ENCODE peak calls at places on chromosomes 1 and 21, in seven cellular contexts. F, S, L, I, U, J and Y are unnamed samples.

GRCh38 chr1:227883641-227884301 is 64.0 kb downstream of the WNT9A start:
- DNase-seq in F (no peak), S (no peak), L (no peak), I (no peak), U (no peak), J (no peak), Y (no peak)

GRCh38 chr21:45433301-45433700 is 28.3 kb downstream of the COL18A1 start:
- DNase-seq in F (no peak), S (no peak), L (no peak), I (no peak), U (no peak), J (no peak), Y (no peak)

GRCh38 chr1:38547346-38547745 is 312.2 kb downstream of the RRAGC start:
- DNase-seq in F (no peak), S (no peak), L (no peak), I (no peak), U (no peak), J (no peak), Y (no peak)

GRCh38 chr1:47661065-47661464 is 223.2 kb downstream of the FOXD2 start:
- DNase-seq in F (no peak), S (no peak), L (no peak), I (no peak), U (no peak), J (no peak), Y (no peak)

GRCh38 chr1:18554597-18554996 is 73.9 kb downstream of the KLHDC7A start:
- DNase-seq in F (no peak), S (no peak), L (no peak), I (no peak), U (no peak), J (no peak), Y (no peak)

GRCh38 chr1:54570161-54570560 is 22.1 kb downstream of the ACOT11 start:
- DNase-seq in F (no peak), S (no peak), L (no peak), I (no peak), U (no peak), J (no peak), Y (no peak)

GRCh38 chr1:32877211-32878110 is 6.7 kb upstream of the FNDC5 start:
- DNase-seq in F (no peak), S (no peak), L (no peak), I (no peak), U (no peak), J (no peak), Y (no peak)

GRCh38 chr1:10624256-10625050 is 149.7 kb downstream of the PEX14 start:
- DNase-seq in F (no peak), S (no peak), L (no peak), I (no peak), U (no peak), J (no peak), Y (no peak)

GRCh38 chr1:118247593-118247992 is 62.6 kb upstream of the SPAG17 start:
- DNase-seq in F (no peak), S (peak; percentile 41), L (no peak), I (peak; percentile 21), U (peak; percentile 8), J (no peak), Y (peak; percentile 26)

GRCh38 chr1:36384542-36385409 is 948 bp downstream of the STK40 start:
- DNase-seq in F (peak; percentile 84), S (peak; percentile 46), L (peak; percentile 32), I (peak; percentile 16), U (peak; percentile 65), J (no peak), Y (peak; percentile 45)

GRCh38 chr1:193308438-193308837 is 122.0 kb upstream of the B3GALT2 start:
- DNase-seq in F (no peak), S (no peak), L (no peak), I (peak; percentile 39), U (no peak), J (no peak), Y (no peak)

GRCh38 chr1:212691561-212692071 is 8.0 kb downstream of the BATF3 start:
- DNase-seq in F (no peak), S (no peak), L (no peak), I (no peak), U (no peak), J (no peak), Y (no peak)

GRCh38 chr1:172574080-172574479 is 41.1 kb downstream of the SUCO start:
- DNase-seq in F (no peak), S (no peak), L (no peak), I (no peak), U (no peak), J (no peak), Y (no peak)

GRCh38 chr1:43534256-43534655 is 3.6 kb downstream of the PTPRF start:
- DNase-seq in F (no peak), S (no peak), L (no peak), I (no peak), U (no peak), J (no peak), Y (no peak)

GRCh38 chr1:51734899-51735745 is 118.2 kb downstream of the OSBPL9 start:
- DNase-seq in F (no peak), S (no peak), L (no peak), I (peak; percentile 6), U (no peak), J (no peak), Y (peak; percentile 19)